ENCODE peak calls at places on chromosomes 12 and 14, in eight cellular contexts. A, H, V, F, X, Q, J and Z are unnamed samples. For H3K4me1, the result is how much of the 10 kb centered on the place peaks cover.

GRCh38 chr14:44170554-44170953 is 336.5 kb downstream of the FSCB start:
- DNase-seq in A (peak), H (no peak), V (no peak), F (no peak), X (no peak), Q (no peak), J (no peak), Z (no peak)

GRCh38 chr12:131855521-131856142 is 27.4 kb downstream of the MMP17 start:
- DNase-seq in A (no peak), H (no peak), V (no peak), F (no peak), X (no peak), Q (no peak), J (no peak), Z (no peak)

GRCh38 chr12:66361703-66362102 is 59.4 kb downstream of the HELB start:
- DNase-seq in A (no peak), H (no peak), V (no peak), F (no peak), X (no peak), Q (no peak), J (no peak), Z (no peak)

GRCh38 chr12:19964549-19964948 is 403.8 kb upstream of the PDE3A start:
- DNase-seq in A (no peak), H (no peak), V (no peak), F (no peak), X (no peak), Q (no peak), J (no peak), Z (no peak)

GRCh38 chr12:64673490-64674169 is 63.3 kb downstream of the RASSF3 start:
- DNase-seq in A (no peak), H (no peak), V (no peak), F (no peak), X (no peak), Q (no peak), J (no peak), Z (no peak)

GRCh38 chr12:58919271-58920101 is 818 bp downstream of the LRIG3 start:
- DNase-seq in A (peak), H (peak), V (no peak), F (no peak), X (no peak), Q (peak), J (no peak), Z (no peak)

GRCh38 chr14:68250950-68251765 is 431.6 kb downstream of the RAD51B start:
- DNase-seq in A (no peak), H (no peak), V (no peak), F (no peak), X (no peak), Q (no peak), J (no peak), Z (no peak)

GRCh38 chr12:42696424-42697149 is 107.0 kb upstream of the PRICKLE1 start:
- DNase-seq in A (peak), H (peak), V (no peak), F (peak), X (no peak), Q (no peak), J (peak), Z (peak)

GRCh38 chr14:79093542-79093941 is 923.4 kb downstream of the NRXN3 start:
- DNase-seq in A (no peak), H (no peak), V (no peak), F (no peak), X (no peak), Q (no peak), J (no peak), Z (no peak)

GRCh38 chr14:34527591-34527990 is 11.9 kb downstream of the EAPP start:
- DNase-seq in A (no peak), H (no peak), V (no peak), F (no peak), X (no peak), Q (no peak), J (no peak), Z (no peak)

DNA sequence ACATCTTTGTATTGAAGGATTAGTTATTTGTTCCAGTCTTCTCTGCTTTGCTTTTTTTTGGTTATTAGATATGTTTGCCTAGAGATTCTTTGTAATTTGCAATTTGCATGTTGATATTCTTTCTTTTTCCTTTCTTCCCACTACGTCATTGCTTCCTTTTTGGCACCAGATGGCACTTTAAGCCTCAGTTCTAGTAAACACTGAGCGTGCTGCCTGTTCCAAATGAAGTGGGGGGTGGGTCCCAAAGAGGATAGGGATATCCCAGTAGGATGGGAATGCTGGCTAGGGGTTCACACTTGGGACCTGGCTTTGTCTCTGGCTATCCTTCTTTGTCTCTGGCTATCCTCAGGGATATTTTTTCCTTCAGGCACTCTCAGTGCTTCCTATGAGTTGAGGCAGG is 17.0 kb downstream of the EAPP start:
- DNase-seq in A (no peak), H (no peak), V (no peak), F (no peak), X (no peak), Q (no peak), J (no peak), Z (no peak)
- H3K4me1 ChIP-seq in A (under half), H (under half), V (under half), F (under half), X (under half), Q (under half), J (under half), Z (under half)

GRCh38 chr14:21071225-21072041 is 1.3 kb downstream of the ARHGEF40 start:
- DNase-seq in A (peak), H (peak), V (peak), F (peak), X (peak), Q (peak), J (peak), Z (peak)
- TF ChIP-seq CTCF in A (no peak), H (no peak), V (no peak), F (no peak), X (no peak), Q (no peak), J (no peak), Z (peak)

GRCh38 chr12:127620956-127621355 is 646.0 kb upstream of the TMEM132C start:
- DNase-seq in A (no peak), H (no peak), V (no peak), F (no peak), X (no peak), Q (no peak), J (no peak), Z (no peak)

GRCh38 chr12:127621366-127621765 is 645.6 kb upstream of the TMEM132C start:
- DNase-seq in A (no peak), H (no peak), V (no peak), F (no peak), X (no peak), Q (no peak), J (no peak), Z (no peak)

GRCh38 chr12:127625372-127625771 is 641.6 kb upstream of the TMEM132C start:
- DNase-seq in A (no peak), H (no peak), V (no peak), F (no peak), X (no peak), Q (no peak), J (no peak), Z (no peak)

GRCh38 chr12:127623362-127623761 is 643.6 kb upstream of the TMEM132C start:
- DNase-seq in A (no peak), H (no peak), V (no peak), F (no peak), X (no peak), Q (no peak), J (no peak), Z (no peak)

DNA sequence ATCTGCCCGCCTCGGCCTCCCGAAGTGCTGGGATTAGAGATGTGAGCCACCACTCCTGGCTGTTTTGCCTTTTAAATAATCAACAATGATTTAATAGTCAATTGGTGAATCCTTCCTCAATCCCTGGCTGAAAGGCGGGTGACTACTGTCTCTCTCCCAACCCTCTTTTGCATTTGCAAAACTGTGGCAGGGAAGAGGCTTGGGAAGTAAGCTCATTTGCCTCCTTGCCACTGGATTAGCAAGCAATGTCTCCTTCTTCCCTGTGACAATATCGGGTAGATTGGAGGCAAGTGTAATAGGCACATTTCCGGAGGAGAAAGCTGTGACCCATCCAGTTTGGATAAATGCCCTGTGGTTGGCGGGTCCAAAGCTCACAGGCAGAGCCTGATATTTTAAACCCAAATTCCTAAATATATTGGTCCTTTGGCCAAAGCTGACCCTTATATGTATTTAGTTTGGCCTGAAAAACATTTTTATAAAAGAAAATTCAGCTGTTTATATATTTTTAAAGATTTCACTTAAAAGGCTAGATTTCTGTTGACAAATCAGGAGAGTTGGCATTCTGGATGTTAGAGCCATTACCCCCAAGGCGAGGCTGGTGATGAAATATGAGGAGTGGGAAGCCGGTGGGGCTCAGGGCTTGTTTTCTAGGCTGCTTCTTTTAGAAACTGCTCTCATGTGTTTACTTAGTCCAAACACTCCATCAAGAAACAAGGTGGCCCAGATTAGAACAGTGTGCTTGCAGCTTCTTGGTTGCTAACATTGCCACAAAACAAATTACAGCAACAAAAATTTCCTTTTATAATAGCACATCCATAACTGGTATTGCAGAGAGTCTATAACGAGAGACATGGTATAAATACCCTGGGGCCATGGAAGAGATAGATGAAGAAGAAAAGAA is 646.9 kb upstream of the TMEM132C start:
- DNase-seq in A (no peak), H (no peak), V (no peak), F (no peak), X (no peak), Q (no peak), J (no peak), Z (no peak)
- H3K27ac ChIP-seq in A (no peak), H (no peak), V (no peak), F (no peak), X (peak), Q (no peak), J (no peak), Z (no peak)

DNA sequence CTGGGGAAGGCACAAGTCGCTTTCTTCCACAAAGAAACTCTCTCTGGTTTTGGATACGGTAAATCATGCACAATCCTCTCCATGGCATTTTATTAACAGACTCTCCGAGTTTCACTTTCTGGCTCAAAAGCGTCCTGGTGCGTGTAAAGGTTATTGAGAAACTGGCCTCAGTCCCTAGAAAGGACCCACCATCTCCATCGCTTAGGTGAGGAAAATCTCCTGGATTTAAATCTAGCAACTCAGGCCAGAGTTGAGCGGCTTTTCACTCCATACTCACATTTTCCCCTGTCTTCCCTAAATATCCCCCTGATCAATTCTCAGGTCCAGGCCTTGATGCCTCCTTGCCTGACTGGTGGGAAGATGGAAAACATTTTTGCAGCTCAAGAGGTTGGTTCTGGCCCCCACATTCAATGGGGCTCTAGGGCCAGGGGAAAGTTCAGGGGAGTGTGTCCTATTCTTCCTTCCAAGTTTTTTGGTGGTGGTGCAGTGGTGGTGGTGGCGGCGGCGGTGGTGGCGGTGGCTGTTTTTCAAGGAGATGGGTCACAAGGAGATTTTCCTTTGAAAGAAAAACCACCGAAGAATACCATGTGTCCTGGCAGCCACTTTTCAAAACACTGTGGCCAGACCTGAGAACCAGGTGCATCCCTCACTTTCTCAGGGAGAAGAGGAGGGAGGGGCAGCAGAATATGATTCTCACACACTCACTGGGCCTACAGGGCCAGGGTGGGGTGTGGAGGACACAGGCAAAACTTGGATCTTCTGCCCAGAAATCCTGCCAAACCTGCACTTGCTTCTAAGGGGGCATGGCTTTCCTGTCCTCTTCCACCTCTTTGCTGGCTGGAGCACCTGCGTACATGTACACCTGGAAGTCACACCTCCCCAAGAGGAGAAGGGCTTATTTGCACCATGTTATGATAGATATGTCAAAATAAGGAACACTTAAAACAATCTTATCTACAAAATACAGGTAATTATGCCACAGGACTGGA is 46.7 kb upstream of the PNMA1 start:
- DNase-seq in A (peak), H (no peak), V (no peak), F (no peak), X (no peak), Q (no peak), J (no peak), Z (no peak)
- H3K4me1 ChIP-seq in A (half or more), H (half or more), V (half or more), F (half or more), X (half or more), Q (half or more), J (half or more), Z (half or more)

DNA sequence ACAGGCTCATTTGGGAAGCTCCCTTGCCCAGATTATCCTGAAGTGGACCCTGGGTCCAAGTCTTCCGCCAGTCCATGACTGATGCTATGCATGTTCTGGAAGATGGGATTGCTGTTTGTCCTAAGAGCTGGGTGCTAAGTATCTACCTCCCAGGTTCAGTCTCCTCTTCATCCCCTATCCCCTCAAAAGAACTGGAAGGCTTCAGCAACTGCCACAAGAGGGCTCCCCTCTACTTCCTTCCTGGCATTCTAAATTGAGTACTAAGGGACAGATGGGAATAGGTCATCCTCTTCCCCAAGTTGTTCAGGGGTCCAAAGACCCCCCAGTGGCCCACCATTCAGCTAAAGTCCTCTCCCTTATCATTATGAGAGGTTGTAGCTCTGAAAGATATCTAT is 9.0 kb upstream of the FKBP11 start:
- DNase-seq in A (no peak), H (no peak), V (peak), F (no peak), X (no peak), Q (no peak), J (no peak), Z (no peak)
- TF ChIP-seq CTCF in A (no peak), H (no peak), V (no peak), F (peak), X (no peak), Q (peak), J (no peak), Z (no peak)

DNA sequence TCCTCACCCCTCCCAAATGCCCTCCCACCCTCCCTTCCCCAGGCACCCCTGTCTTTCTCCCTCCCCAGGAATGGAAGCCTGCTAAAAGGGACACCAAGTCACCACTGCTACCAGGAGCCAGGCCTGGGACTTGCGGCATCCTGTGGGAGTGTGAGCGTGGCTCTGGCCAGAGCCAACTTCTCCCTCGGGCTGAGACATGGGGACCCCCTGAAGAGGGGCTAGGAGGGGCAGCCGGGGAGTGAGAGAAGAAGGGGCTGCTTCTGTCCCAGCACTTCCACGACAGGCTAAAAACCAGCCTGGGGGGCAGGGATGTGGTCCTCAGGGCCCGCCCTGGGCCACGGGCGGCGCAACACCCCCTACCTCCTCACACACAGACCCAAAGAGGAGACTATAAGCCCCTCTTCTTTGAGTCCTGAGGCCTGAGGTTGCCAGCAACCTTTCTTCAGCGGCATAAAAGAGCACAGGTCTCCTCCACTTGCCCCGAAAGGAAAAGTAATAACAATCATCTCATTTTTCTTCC is 278.9 kb downstream of the DPF3 start:
- DNase-seq in A (no peak), H (no peak), V (no peak), F (no peak), X (no peak), Q (no peak), J (no peak), Z (no peak)
- H3K27ac ChIP-seq in A (no peak), H (no peak), V (no peak), F (peak), X (no peak), Q (no peak), J (peak), Z (peak)